ENCODE peak calls at places on chromosomes 6 and 20, in nine cellular contexts. E is amniotic stem cell; Y is activated CD8-positive, alpha-beta T cell treated with anti-CD3 and anti-CD28 coated beads, Interleukin-2, amount 10 ng/mL, durations not matched to agents 7 days and 5 days; U is iris pigment epithelial cell; N is GM12892; X is T-helper 1 cell; W is hippocampal formation; C is aorta; I is uterus. K is an unnamed sample.

GRCh38 chr6:72040106-72040505 is 153.8 kb downstream of the RIMS1 start:
- DNase-seq in E (no peak), Y (no peak), U (peak), N (no peak), X (no peak), W (no peak), C (no peak), I (no peak), K (no peak)

GRCh38 chr20:56690531-56691175 is 61.5 kb downstream of the TFAP2C start:
- DNase-seq in E (no peak), Y (no peak), U (no peak), N (no peak), X (no peak), W (no peak), C (no peak), I (no peak), K (no peak)

GRCh38 chr20:23856736-23857135 is 22.8 kb downstream of the CST5 start:
- DNase-seq in E (no peak), Y (no peak), U (no peak), N (no peak), X (no peak), W (no peak), C (no peak), I (no peak), K (no peak)

GRCh38 chr20:32072168-32072721 is 20.2 kb downstream of the HCK start:
- DNase-seq in E (no peak), Y (no peak), U (no peak), N (no peak), X (no peak), W (no peak), C (no peak), I (no peak), K (no peak)

GRCh38 chr6:34237316-34237721 is 646 bp downstream of the HMGA1 start:
- DNase-seq in E (no peak), Y (no peak), U (no peak), N (no peak), X (no peak), W (no peak), C (no peak), I (no peak), K (peak)

GRCh38 chr20:44594730-44595129 is 12.4 kb downstream of the PKIG start:
- DNase-seq in E (no peak), Y (no peak), U (peak), N (no peak), X (no peak), W (no peak), C (peak), I (no peak), K (peak)

GRCh38 chr20:44736170-44737021 is 9.3 kb upstream of the KCNK15 start:
- DNase-seq in E (no peak), Y (peak), U (peak), N (no peak), X (no peak), W (peak), C (no peak), I (peak), K (no peak)

GRCh38 chr6:74115674-74116073 is 419.7 kb downstream of the CD109 start:
- DNase-seq in E (no peak), Y (no peak), U (peak), N (no peak), X (no peak), W (no peak), C (no peak), I (no peak), K (no peak)

GRCh38 chr6:3201388-3201787 is 26.1 kb downstream of the TUBB2B start:
- DNase-seq in E (no peak), Y (no peak), U (no peak), N (no peak), X (no peak), W (no peak), C (no peak), I (no peak), K (no peak)

GRCh38 chr20:49850463-49851233 is 38.0 kb downstream of the SLC9A8 start:
- DNase-seq in E (no peak), Y (no peak), U (peak), N (no peak), X (no peak), W (peak), C (no peak), I (no peak), K (no peak)

GRCh38 chr6:53246924-53247323 is 98.3 kb upstream of the GCM1 start:
- DNase-seq in E (no peak), Y (no peak), U (no peak), N (no peak), X (no peak), W (no peak), C (no peak), I (no peak), K (no peak)

GRCh38 chr20:24118781-24119175 is 130.2 kb upstream of the GGTLC1 start:
- DNase-seq in E (no peak), Y (no peak), U (no peak), N (no peak), X (no peak), W (no peak), C (no peak), I (peak), K (no peak)

GRCh38 chr6:125951323-125951722 is 5.2 kb upstream of the HINT3 start:
- DNase-seq in E (no peak), Y (no peak), U (no peak), N (no peak), X (no peak), W (no peak), C (no peak), I (no peak), K (no peak)

GRCh38 chr20:24787621-24788020 is 161.4 kb upstream of the CST7 start:
- DNase-seq in E (no peak), Y (no peak), U (no peak), N (no peak), X (no peak), W (no peak), C (no peak), I (no peak), K (no peak)

GRCh38 chr6:105952762-105953700 is 133.1 kb upstream of the PRDM1 start:
- DNase-seq in E (no peak), Y (no peak), U (no peak), N (no peak), X (no peak), W (no peak), C (no peak), I (no peak), K (no peak)

GRCh38 chr6:125753218-125753936 is 3.9 kb downstream of the HEY2 start:
- DNase-seq in E (peak), Y (no peak), U (peak), N (no peak), X (no peak), W (peak), C (no peak), I (no peak), K (no peak)

GRCh38 chr6:90008908-90009501 is 114.7 kb downstream of the GJA10 start:
- DNase-seq in E (no peak), Y (no peak), U (peak), N (no peak), X (no peak), W (no peak), C (no peak), I (no peak), K (no peak)

GRCh38 chr6:12504325-12504966 is 212.1 kb upstream of the PHACTR1 start:
- DNase-seq in E (no peak), Y (peak), U (peak), N (peak), X (no peak), W (no peak), C (no peak), I (no peak), K (no peak)

GRCh38 chr6:63571382-63571882 is 848 bp upstream of the LOC128125822 start:
- DNase-seq in E (no peak), Y (no peak), U (no peak), N (no peak), X (no peak), W (no peak), C (no peak), I (no peak), K (no peak)

GRCh38 chr6:42369568-42369967 is 82.2 kb downstream of the TRERF1 start:
- DNase-seq in E (no peak), Y (peak), U (no peak), N (no peak), X (no peak), W (no peak), C (no peak), I (no peak), K (no peak)

GRCh38 chr6:103707596-103708325 is 1152.0 kb downstream of the HACE1 start:
- DNase-seq in E (no peak), Y (no peak), U (peak), N (no peak), X (no peak), W (no peak), C (no peak), I (no peak), K (no peak)

GRCh38 chr6:139291813-139292619 is at the start of gene TXLNB:
- DNase-seq in E (no peak), Y (peak), U (peak), N (no peak), X (peak), W (peak), C (peak), I (peak), K (peak)

GRCh38 chr20:32019156-32019510 is 8.9 kb downstream of the CCM2L start:
- DNase-seq in E (no peak), Y (no peak), U (no peak), N (no peak), X (no peak), W (no peak), C (no peak), I (no peak), K (no peak)

GRCh38 chr20:57587989-57588377 is 27.1 kb downstream of the PCK1 start:
- DNase-seq in E (no peak), Y (no peak), U (no peak), N (no peak), X (no peak), W (no peak), C (no peak), I (no peak), K (no peak)

GRCh38 chr20:21183722-21184121 is 57.8 kb downstream of the KIZ start:
- DNase-seq in E (no peak), Y (no peak), U (no peak), N (no peak), X (no peak), W (no peak), C (no peak), I (no peak), K (peak)

GRCh38 chr6:147678256-147678655 is 169.8 kb downstream of the SAMD5 start:
- DNase-seq in E (no peak), Y (no peak), U (no peak), N (no peak), X (no peak), W (no peak), C (no peak), I (no peak), K (no peak)

GRCh38 chr6:125835221-125835744 is 44.5 kb downstream of the NCOA7 start:
- DNase-seq in E (peak), Y (no peak), U (peak), N (no peak), X (no peak), W (no peak), C (no peak), I (no peak), K (no peak)

GRCh38 chr20:37383229-37383989 is 37.5 kb downstream of the SRC start:
- DNase-seq in E (no peak), Y (no peak), U (peak), N (no peak), X (no peak), W (no peak), C (peak), I (peak), K (peak)

GRCh38 chr6:101294051-101294638 is 99.4 kb upstream of the GRIK2 start:
- DNase-seq in E (no peak), Y (no peak), U (no peak), N (no peak), X (no peak), W (no peak), C (no peak), I (no peak), K (no peak)

GRCh38 chr6:32152414-32153251 is 894 bp upstream of the PRRT1 start:
- DNase-seq in E (peak), Y (no peak), U (peak), N (no peak), X (no peak), W (no peak), C (peak), I (peak), K (no peak)

GRCh38 chr20:34815636-34816035 is 9.8 kb downstream of the NCOA6 start:
- DNase-seq in E (no peak), Y (no peak), U (no peak), N (no peak), X (no peak), W (no peak), C (no peak), I (no peak), K (no peak)

K was measured in H54.